ENCODE peak calls at places on chromosomes 6 and 20, in ten cellular contexts. Z is epithelial cell of esophagus, D is GM18507, R is NCI-H1436 treated with DMSO at 0.1 percent for 48 hours, P is neuronal stem cell, F is aorta, O is neural crest cell, I is NCI-H524, S is NCI-H460, W is HFF-Myc. C is an unnamed sample.

GRCh38 chr20:35556871-35557270 is 15.0 kb downstream of the ERGIC3 start:
- DNase-seq in Z (no peak), W (no peak), O (no peak), I (no peak), S (no peak), F (no peak), P (no peak), R (no peak), D (no peak), C (no peak)

GRCh38 chr6:119517428-119517827 is 167.9 kb upstream of the MAN1A1 start:
- DNase-seq in S (no peak), F (no peak), I (no peak), P (no peak), W (no peak), R (no peak), Z (no peak), D (no peak), O (no peak), C (no peak)

GRCh38 chr6:170227521-170227983 is 63.3 kb downstream of the DLL1 start:
- DNase-seq in W (no peak), P (no peak), S (no peak), O (no peak), Z (peak; percentile 23), I (no peak), D (no peak), F (no peak), R (no peak), C (no peak)

GRCh38 chr20:19921349-19921793 is 95.8 kb upstream of the NAA20 start:
- DNase-seq in S (no peak), R (no peak), D (no peak), P (no peak), F (peak; percentile 61), I (no peak), W (no peak), O (no peak), Z (no peak), C (no peak)

GRCh38 chr6:26445934-26446667 is 5.8 kb downstream of the BTN3A3 start:
- DNase-seq in S (no peak), I (no peak), F (no peak), O (no peak), W (no peak), R (no peak), Z (no peak), P (no peak), D (peak; percentile 39), C (no peak)

GRCh38 chr6:9514146-9514545 is 900.7 kb downstream of the TFAP2A start:
- DNase-seq in Z (peak; percentile 87), S (no peak), O (no peak), R (no peak), W (no peak), P (no peak), F (no peak), D (no peak), I (no peak), C (no peak)

GRCh38 chr20:31909253-31910070 is 39.0 kb downstream of the TTLL9 start:
- DNase-seq in I (no peak), W (no peak), Z (no peak), F (no peak), R (no peak), S (no peak), O (no peak), D (no peak), P (no peak), C (no peak)

GRCh38 chr20:62709537-62709905 is 885 bp downstream of the NTSR1 start:
- DNase-seq in P (no peak), O (no peak), W (no peak), D (no peak), F (no peak), R (no peak), I (peak; percentile 74), Z (no peak), S (no peak), C (no peak)

GRCh38 chr20:49268600-49269365 is 9.1 kb downstream of the ZNFX1 start:
- DNase-seq in F (no peak), R (no peak), Z (no peak), O (no peak), W (no peak), P (no peak), D (no peak), S (no peak), I (no peak), C (no peak)

GRCh38 chr6:108442770-108443520 is 117.8 kb upstream of the FOXO3 start:
- DNase-seq in Z (no peak), D (no peak), R (no peak), F (no peak), I (no peak), W (no peak), O (no peak), S (no peak), P (no peak), C (no peak)

GRCh38 chr6:117601811-117602150 is 530 bp downstream of the GOPC start:
- DNase-seq in I (peak; percentile 67), W (no peak), S (peak; percentile 2), R (no peak), F (no peak), P (no peak), Z (no peak), D (no peak), O (no peak), C (peak; percentile 38)

GRCh38 chr20:53819973-53820451 is 226.4 kb upstream of the ZNF217 start:
- DNase-seq in P (no peak), O (no peak), D (no peak), Z (peak; percentile 32), W (no peak), F (no peak), I (no peak), S (no peak), R (no peak), C (no peak)

GRCh38 chr6:125314019-125314581 is 12.3 kb upstream of the HDDC2 start:
- DNase-seq in I (peak; percentile 86), P (peak; percentile 45), R (no peak), S (peak; percentile 53), F (peak; percentile 69), Z (peak; percentile 73), O (peak; percentile 61), W (peak; percentile 44), D (no peak), C (peak; percentile 81)

GRCh38 chr6:125117818-125118217 is 35.8 kb upstream of the TPD52L1 start:
- DNase-seq in R (no peak), O (no peak), W (no peak), S (peak; percentile 54), D (no peak), F (no peak), Z (peak; percentile 87), P (no peak), I (no peak), C (no peak)

GRCh38 chr6:31479933-31480535 is 17.9 kb upstream of the MICB start:
- DNase-seq in R (no peak), D (no peak), Z (no peak), O (no peak), I (peak; percentile 37), P (no peak), S (no peak), F (no peak), W (no peak), C (no peak)

GRCh38 chr6:163883946-163884345 is 469.4 kb downstream of the QKI start:
- DNase-seq in W (no peak), I (peak; percentile 12), O (no peak), D (no peak), F (no peak), R (no peak), P (no peak), Z (no peak), S (no peak), C (no peak)

GRCh38 chr20:1894471-1894950 is 696 bp upstream of the SIRPA start:
- DNase-seq in S (peak; percentile 28), D (no peak), R (no peak), P (peak; percentile 57), I (no peak), O (peak; percentile 60), Z (peak; percentile 71), F (peak; percentile 76), W (no peak), C (peak; percentile 72)

GRCh38 chr20:44618318-44618731 is 33.2 kb downstream of the ADA start:
- DNase-seq in F (peak; percentile 42), S (no peak), Z (no peak), O (no peak), R (no peak), W (no peak), I (no peak), D (no peak), P (no peak), C (no peak)

GRCh38 chr6:169722362-169723199 is 1.7 kb downstream of the PHF10 start:
- DNase-seq in Z (peak; percentile 62), S (no peak), D (no peak), O (peak; percentile 10), W (no peak), I (peak; percentile 12), F (peak; percentile 74), R (no peak), P (peak; percentile 29), C (no peak)

GRCh38 chr20:16691381-16691780 is 38.4 kb upstream of the SNRPB2 start:
- DNase-seq in O (no peak), F (no peak), D (no peak), S (no peak), P (no peak), R (no peak), I (no peak), W (no peak), Z (no peak), C (no peak)

GRCh38 chr20:3276400-3277015 is 37.5 kb upstream of the SLC4A11 start:
- DNase-seq in F (no peak), S (peak; percentile 30), O (no peak), Z (peak; percentile 28), P (peak; percentile 24), R (no peak), I (no peak), D (peak; percentile 11), W (peak; percentile 9), C (peak; percentile 51)

GRCh38 chr20:363319-364078 is 16.6 kb downstream of the NRSN2 start:
- DNase-seq in D (no peak), F (peak; percentile 23), I (no peak), S (peak; percentile 86), O (no peak), P (no peak), R (no peak), W (no peak), Z (peak; percentile 86), C (no peak)

GRCh38 chr20:19552144-19552895 is 205.7 kb upstream of the RIN2 start:
- DNase-seq in W (no peak), Z (peak; percentile 30), D (no peak), O (peak; percentile 28), R (no peak), I (peak; percentile 75), F (peak; percentile 72), S (no peak), P (peak; percentile 50), C (no peak)

GRCh38 chr6:33725891-33726673 is 14.6 kb upstream of the UQCC2 start:
- DNase-seq in Z (no peak), R (no peak), S (no peak), W (no peak), P (no peak), F (no peak), D (no peak), O (no peak), I (no peak), C (no peak)

GRCh38 chr6:29617782-29618557 is 15.0 kb downstream of the GABBR1 start:
- DNase-seq in P (no peak), F (no peak), R (no peak), I (no peak), S (no peak), D (no peak), O (no peak), W (no peak), Z (no peak), C (no peak)

GRCh38 chr20:5354871-5355270 is 38.1 kb upstream of the PROKR2 start:
- DNase-seq in R (no peak), O (no peak), Z (no peak), D (no peak), W (no peak), P (no peak), F (no peak), S (no peak), I (no peak), C (no peak)

GRCh38 chr6:169255643-169256042 is 2.0 kb upstream of the THBS2 start:
- DNase-seq in S (no peak), O (no peak), F (no peak), D (no peak), Z (no peak), R (no peak), I (no peak), P (no peak), W (no peak), C (no peak)